ENCODE peak calls at places on chromosome 5, in seven cellular contexts. One of them, this sample, is unnamed.

GRCh38 chr5:28766565-28767158 is 1728.3 kb upstream of the CDH9 start:
- DNase-seq in NCI-H510A treated with DMSO at 0.1 percent for 48 hours: peak
- DNase-seq in T-helper 1 cell: no peak
- DNase-seq in DMS153: peak
- DNase-seq in NCI-H1417 treated with DMSO at 0.1 percent for 48 hours: peak
- DNase-seq in central memory CD4-positive, alpha-beta T cell: no peak
- DNase-seq in amniotic stem cell: peak
- DNase-seq in this sample: no peak

GRCh38 chr5:154860765-154861164 is 2.3 kb downstream of the CNOT8 start:
- DNase-seq in DMS153: no peak
- DNase-seq in NCI-H1417 treated with DMSO at 0.1 percent for 48 hours: no peak
- DNase-seq in central memory CD4-positive, alpha-beta T cell: no peak
- DNase-seq in NCI-H510A treated with DMSO at 0.1 percent for 48 hours: no peak
- DNase-seq in T-helper 1 cell: peak
- DNase-seq in amniotic stem cell: no peak
- DNase-seq in this sample: no peak

GRCh38 chr5:65809817-65810531 is 88.0 kb downstream of the NLN start:
- DNase-seq in T-helper 1 cell: no peak
- DNase-seq in NCI-H510A treated with DMSO at 0.1 percent for 48 hours: no peak
- DNase-seq in DMS153: no peak
- DNase-seq in NCI-H1417 treated with DMSO at 0.1 percent for 48 hours: no peak
- DNase-seq in central memory CD4-positive, alpha-beta T cell: no peak
- DNase-seq in amniotic stem cell: no peak
- DNase-seq in this sample: peak

GRCh38 chr5:99102073-99102697 is 173.4 kb upstream of the CHD1 start:
- DNase-seq in NCI-H1417 treated with DMSO at 0.1 percent for 48 hours: no peak
- DNase-seq in NCI-H510A treated with DMSO at 0.1 percent for 48 hours: no peak
- DNase-seq in central memory CD4-positive, alpha-beta T cell: no peak
- DNase-seq in T-helper 1 cell: no peak
- DNase-seq in DMS153: no peak
- DNase-seq in amniotic stem cell: no peak
- DNase-seq in this sample: no peak

GRCh38 chr5:160926428-160926827 is 74.4 kb upstream of the ATP10B start:
- DNase-seq in NCI-H510A treated with DMSO at 0.1 percent for 48 hours: peak
- DNase-seq in DMS153: peak
- DNase-seq in amniotic stem cell: no peak
- DNase-seq in central memory CD4-positive, alpha-beta T cell: no peak
- DNase-seq in NCI-H1417 treated with DMSO at 0.1 percent for 48 hours: peak
- DNase-seq in T-helper 1 cell: no peak
- DNase-seq in this sample: peak

GRCh38 chr5:72611111-72611724 is 104.0 kb upstream of the ZNF366 start:
- DNase-seq in NCI-H1417 treated with DMSO at 0.1 percent for 48 hours: peak
- DNase-seq in NCI-H510A treated with DMSO at 0.1 percent for 48 hours: peak
- DNase-seq in amniotic stem cell: no peak
- DNase-seq in central memory CD4-positive, alpha-beta T cell: peak
- DNase-seq in T-helper 1 cell: peak
- DNase-seq in DMS153: peak
- DNase-seq in this sample: peak

GRCh38 chr5:138037907-138038633 is 5.2 kb upstream of the FAM13B start:
- DNase-seq in NCI-H510A treated with DMSO at 0.1 percent for 48 hours: no peak
- DNase-seq in central memory CD4-positive, alpha-beta T cell: no peak
- DNase-seq in NCI-H1417 treated with DMSO at 0.1 percent for 48 hours: no peak
- DNase-seq in amniotic stem cell: no peak
- DNase-seq in DMS153: no peak
- DNase-seq in T-helper 1 cell: no peak
- DNase-seq in this sample: no peak

GRCh38 chr5:106321242-106321641 is 1349.5 kb downstream of the EFNA5 start:
- DNase-seq in NCI-H1417 treated with DMSO at 0.1 percent for 48 hours: no peak
- DNase-seq in amniotic stem cell: no peak
- DNase-seq in central memory CD4-positive, alpha-beta T cell: no peak
- DNase-seq in NCI-H510A treated with DMSO at 0.1 percent for 48 hours: no peak
- DNase-seq in DMS153: no peak
- DNase-seq in T-helper 1 cell: no peak
- DNase-seq in this sample: no peak

GRCh38 chr5:138032028-138032571 is 779 bp downstream of the FAM13B start:
- DNase-seq in DMS153: no peak
- DNase-seq in NCI-H1417 treated with DMSO at 0.1 percent for 48 hours: no peak
- DNase-seq in amniotic stem cell: no peak
- DNase-seq in central memory CD4-positive, alpha-beta T cell: peak
- DNase-seq in NCI-H510A treated with DMSO at 0.1 percent for 48 hours: no peak
- DNase-seq in T-helper 1 cell: peak
- DNase-seq in this sample: peak

GRCh38 chr5:35363387-35363965 is 133.2 kb upstream of the PRLR start:
- DNase-seq in NCI-H510A treated with DMSO at 0.1 percent for 48 hours: no peak
- DNase-seq in NCI-H1417 treated with DMSO at 0.1 percent for 48 hours: no peak
- DNase-seq in amniotic stem cell: no peak
- DNase-seq in DMS153: no peak
- DNase-seq in T-helper 1 cell: no peak
- DNase-seq in central memory CD4-positive, alpha-beta T cell: no peak
- DNase-seq in this sample: no peak

GRCh38 chr5:116930628-116931027 is 356.0 kb upstream of the SEMA6A start:
- DNase-seq in NCI-H510A treated with DMSO at 0.1 percent for 48 hours: no peak
- DNase-seq in amniotic stem cell: no peak
- DNase-seq in NCI-H1417 treated with DMSO at 0.1 percent for 48 hours: no peak
- DNase-seq in T-helper 1 cell: no peak
- DNase-seq in DMS153: no peak
- DNase-seq in central memory CD4-positive, alpha-beta T cell: no peak
- DNase-seq in this sample: no peak

GRCh38 chr5:10607023-10607665 is 43.3 kb downstream of the ANKRD33B start:
- DNase-seq in DMS153: peak
- DNase-seq in NCI-H1417 treated with DMSO at 0.1 percent for 48 hours: no peak
- DNase-seq in central memory CD4-positive, alpha-beta T cell: no peak
- DNase-seq in T-helper 1 cell: no peak
- DNase-seq in NCI-H510A treated with DMSO at 0.1 percent for 48 hours: peak
- DNase-seq in amniotic stem cell: no peak
- DNase-seq in this sample: no peak

GRCh38 chr5:58149345-58149744 is 310.5 kb downstream of the PLK2 start:
- DNase-seq in DMS153: no peak
- DNase-seq in central memory CD4-positive, alpha-beta T cell: no peak
- DNase-seq in NCI-H510A treated with DMSO at 0.1 percent for 48 hours: no peak
- DNase-seq in T-helper 1 cell: no peak
- DNase-seq in NCI-H1417 treated with DMSO at 0.1 percent for 48 hours: no peak
- DNase-seq in amniotic stem cell: no peak
- DNase-seq in this sample: no peak

GRCh38 chr5:96381526-96381925 is 51.5 kb downstream of the PCSK1 start:
- DNase-seq in amniotic stem cell: no peak
- DNase-seq in central memory CD4-positive, alpha-beta T cell: peak
- DNase-seq in NCI-H1417 treated with DMSO at 0.1 percent for 48 hours: no peak
- DNase-seq in T-helper 1 cell: no peak
- DNase-seq in DMS153: peak
- DNase-seq in NCI-H510A treated with DMSO at 0.1 percent for 48 hours: peak
- DNase-seq in this sample: no peak

GRCh38 chr5:50839472-50839871 is 173.0 kb downstream of the PARP8 start:
- DNase-seq in NCI-H1417 treated with DMSO at 0.1 percent for 48 hours: no peak
- DNase-seq in NCI-H510A treated with DMSO at 0.1 percent for 48 hours: no peak
- DNase-seq in DMS153: no peak
- DNase-seq in central memory CD4-positive, alpha-beta T cell: no peak
- DNase-seq in amniotic stem cell: no peak
- DNase-seq in T-helper 1 cell: no peak
- DNase-seq in this sample: no peak

GRCh38 chr5:131634666-131634995 is 398 bp downstream of the RAPGEF6 start:
- DNase-seq in T-helper 1 cell: peak
- DNase-seq in central memory CD4-positive, alpha-beta T cell: peak
- DNase-seq in amniotic stem cell: no peak
- DNase-seq in NCI-H1417 treated with DMSO at 0.1 percent for 48 hours: no peak
- DNase-seq in NCI-H510A treated with DMSO at 0.1 percent for 48 hours: peak
- DNase-seq in DMS153: peak
- DNase-seq in this sample: peak

GRCh38 chr5:110588241-110588962 is 138.1 kb downstream of the TMEM232 start:
- DNase-seq in T-helper 1 cell: no peak
- DNase-seq in DMS153: no peak
- DNase-seq in NCI-H510A treated with DMSO at 0.1 percent for 48 hours: no peak
- DNase-seq in amniotic stem cell: no peak
- DNase-seq in central memory CD4-positive, alpha-beta T cell: no peak
- DNase-seq in NCI-H1417 treated with DMSO at 0.1 percent for 48 hours: no peak
- DNase-seq in this sample: no peak

This sample was measured in C1 segment of cervical spinal cord.